ENCODE peak calls at places on chromosome 16, in six cellular contexts. One of them, this sample, is unnamed.

GRCh38 chr16:76265434-76266045 is 11.7 kb upstream of the CNTNAP4 start:
- DNase-seq in stimulated activated CD8-positive, alpha-beta memory T cell treated with anti-CD3 and anti-CD28 coated beads, Interleukin-2, amount 100 ng/mL, for 48 hours: no peak
- DNase-seq in cerebellum: no peak
- DNase-seq in amygdala: no peak
- DNase-seq in stimulated activated CD4-positive, alpha-beta T cell treated with anti-CD3 and anti-CD28 coated beads, Interleukin-1b, Interleukin-23, amount 100 ng/mL, for 1 hour: no peak
- DNase-seq in cortex of kidney: no peak
- DNase-seq in this sample: peak; percentile 0

GRCh38 chr16:6884002-6884401 is 448.6 kb upstream of the RBFOX1 start:
- DNase-seq in cortex of kidney: no peak
- DNase-seq in stimulated activated CD8-positive, alpha-beta memory T cell treated with anti-CD3 and anti-CD28 coated beads, Interleukin-2, amount 100 ng/mL, for 48 hours: no peak
- DNase-seq in cerebellum: peak; percentile 59
- DNase-seq in stimulated activated CD4-positive, alpha-beta T cell treated with anti-CD3 and anti-CD28 coated beads, Interleukin-1b, Interleukin-23, amount 100 ng/mL, for 1 hour: no peak
- DNase-seq in amygdala: no peak
- DNase-seq in this sample: no peak

GRCh38 chr16:9033125-9033830 is 58.2 kb upstream of the HAPSTR1 start:
- DNase-seq in stimulated activated CD4-positive, alpha-beta T cell treated with anti-CD3 and anti-CD28 coated beads, Interleukin-1b, Interleukin-23, amount 100 ng/mL, for 1 hour: no peak
- DNase-seq in stimulated activated CD8-positive, alpha-beta memory T cell treated with anti-CD3 and anti-CD28 coated beads, Interleukin-2, amount 100 ng/mL, for 48 hours: no peak
- DNase-seq in amygdala: no peak
- DNase-seq in cerebellum: peak; percentile 41
- DNase-seq in cortex of kidney: no peak
- DNase-seq in this sample: peak; percentile 69

GRCh38 chr16:57412584-57412983 is 8.0 kb downstream of the CCL17 start:
- DNase-seq in stimulated activated CD8-positive, alpha-beta memory T cell treated with anti-CD3 and anti-CD28 coated beads, Interleukin-2, amount 100 ng/mL, for 48 hours: no peak
- DNase-seq in cerebellum: no peak
- DNase-seq in amygdala: no peak
- DNase-seq in cortex of kidney: no peak
- DNase-seq in stimulated activated CD4-positive, alpha-beta T cell treated with anti-CD3 and anti-CD28 coated beads, Interleukin-1b, Interleukin-23, amount 100 ng/mL, for 1 hour: no peak
- DNase-seq in this sample: no peak

GRCh38 chr16:67170168-67170947 is at the start of gene NOL3:
- DNase-seq in cortex of kidney: no peak
- DNase-seq in stimulated activated CD4-positive, alpha-beta T cell treated with anti-CD3 and anti-CD28 coated beads, Interleukin-1b, Interleukin-23, amount 100 ng/mL, for 1 hour: no peak
- DNase-seq in cerebellum: no peak
- DNase-seq in stimulated activated CD8-positive, alpha-beta memory T cell treated with anti-CD3 and anti-CD28 coated beads, Interleukin-2, amount 100 ng/mL, for 48 hours: no peak
- DNase-seq in amygdala: no peak
- DNase-seq in this sample: peak; percentile 89

GRCh38 chr16:84055366-84055765 is 12.8 kb upstream of the SLC38A8 start:
- DNase-seq in amygdala: no peak
- DNase-seq in cerebellum: no peak
- DNase-seq in cortex of kidney: no peak
- DNase-seq in stimulated activated CD4-positive, alpha-beta T cell treated with anti-CD3 and anti-CD28 coated beads, Interleukin-1b, Interleukin-23, amount 100 ng/mL, for 1 hour: no peak
- DNase-seq in stimulated activated CD8-positive, alpha-beta memory T cell treated with anti-CD3 and anti-CD28 coated beads, Interleukin-2, amount 100 ng/mL, for 48 hours: no peak
- DNase-seq in this sample: peak; percentile 4

GRCh38 chr16:12766853-12767252 is 36.8 kb downstream of the CPPED1 start:
- DNase-seq in cortex of kidney: no peak
- DNase-seq in amygdala: no peak
- DNase-seq in stimulated activated CD8-positive, alpha-beta memory T cell treated with anti-CD3 and anti-CD28 coated beads, Interleukin-2, amount 100 ng/mL, for 48 hours: no peak
- DNase-seq in cerebellum: no peak
- DNase-seq in stimulated activated CD4-positive, alpha-beta T cell treated with anti-CD3 and anti-CD28 coated beads, Interleukin-1b, Interleukin-23, amount 100 ng/mL, for 1 hour: no peak
- DNase-seq in this sample: no peak

GRCh38 chr16:2470603-2471015 is 488 bp upstream of the NTN3 start:
- DNase-seq in amygdala: no peak
- DNase-seq in stimulated activated CD8-positive, alpha-beta memory T cell treated with anti-CD3 and anti-CD28 coated beads, Interleukin-2, amount 100 ng/mL, for 48 hours: no peak
- DNase-seq in stimulated activated CD4-positive, alpha-beta T cell treated with anti-CD3 and anti-CD28 coated beads, Interleukin-1b, Interleukin-23, amount 100 ng/mL, for 1 hour: no peak
- DNase-seq in cortex of kidney: no peak
- DNase-seq in cerebellum: no peak
- DNase-seq in this sample: no peak

GRCh38 chr16:2429771-2430663 is 770 bp downstream of the CCNF start:
- DNase-seq in stimulated activated CD4-positive, alpha-beta T cell treated with anti-CD3 and anti-CD28 coated beads, Interleukin-1b, Interleukin-23, amount 100 ng/mL, for 1 hour: no peak
- DNase-seq in stimulated activated CD8-positive, alpha-beta memory T cell treated with anti-CD3 and anti-CD28 coated beads, Interleukin-2, amount 100 ng/mL, for 48 hours: no peak
- DNase-seq in amygdala: no peak
- DNase-seq in cerebellum: peak; percentile 53
- DNase-seq in cortex of kidney: no peak
- DNase-seq in this sample: peak; percentile 36

GRCh38 chr16:52086901-52087300 is 460.0 kb downstream of the TOX3 start:
- DNase-seq in amygdala: no peak
- DNase-seq in cerebellum: no peak
- DNase-seq in cortex of kidney: no peak
- DNase-seq in stimulated activated CD4-positive, alpha-beta T cell treated with anti-CD3 and anti-CD28 coated beads, Interleukin-1b, Interleukin-23, amount 100 ng/mL, for 1 hour: no peak
- DNase-seq in stimulated activated CD8-positive, alpha-beta memory T cell treated with anti-CD3 and anti-CD28 coated beads, Interleukin-2, amount 100 ng/mL, for 48 hours: no peak
- DNase-seq in this sample: no peak

GRCh38 chr16:83898463-83899271 is at the start of gene MLYCD:
- DNase-seq in cerebellum: peak; percentile 94
- DNase-seq in stimulated activated CD4-positive, alpha-beta T cell treated with anti-CD3 and anti-CD28 coated beads, Interleukin-1b, Interleukin-23, amount 100 ng/mL, for 1 hour: peak; percentile 30
- DNase-seq in cortex of kidney: peak; percentile 29
- DNase-seq in amygdala: peak; percentile 72
- DNase-seq in stimulated activated CD8-positive, alpha-beta memory T cell treated with anti-CD3 and anti-CD28 coated beads, Interleukin-2, amount 100 ng/mL, for 48 hours: peak; percentile 63
- DNase-seq in this sample: peak; percentile 66

GRCh38 chr16:84841787-84842300 is 22.1 kb downstream of the CRISPLD2 start:
- DNase-seq in stimulated activated CD8-positive, alpha-beta memory T cell treated with anti-CD3 and anti-CD28 coated beads, Interleukin-2, amount 100 ng/mL, for 48 hours: no peak
- DNase-seq in cerebellum: no peak
- DNase-seq in stimulated activated CD4-positive, alpha-beta T cell treated with anti-CD3 and anti-CD28 coated beads, Interleukin-1b, Interleukin-23, amount 100 ng/mL, for 1 hour: no peak
- DNase-seq in amygdala: no peak
- DNase-seq in cortex of kidney: no peak
- DNase-seq in this sample: no peak

GRCh38 chr16:87608400-87608985 is 6.2 kb downstream of the JPH3 start:
- DNase-seq in amygdala: no peak
- DNase-seq in cerebellum: no peak
- DNase-seq in stimulated activated CD8-positive, alpha-beta memory T cell treated with anti-CD3 and anti-CD28 coated beads, Interleukin-2, amount 100 ng/mL, for 48 hours: peak; percentile 30
- DNase-seq in stimulated activated CD4-positive, alpha-beta T cell treated with anti-CD3 and anti-CD28 coated beads, Interleukin-1b, Interleukin-23, amount 100 ng/mL, for 1 hour: no peak
- DNase-seq in cortex of kidney: no peak
- DNase-seq in this sample: peak; percentile 60

GRCh38 chr16:75265911-75266701 is 14.7 kb upstream of the BCAR1 start:
- DNase-seq in stimulated activated CD4-positive, alpha-beta T cell treated with anti-CD3 and anti-CD28 coated beads, Interleukin-1b, Interleukin-23, amount 100 ng/mL, for 1 hour: no peak
- DNase-seq in cerebellum: peak; percentile 94
- DNase-seq in amygdala: peak; percentile 56
- DNase-seq in cortex of kidney: no peak
- DNase-seq in stimulated activated CD8-positive, alpha-beta memory T cell treated with anti-CD3 and anti-CD28 coated beads, Interleukin-2, amount 100 ng/mL, for 48 hours: no peak
- DNase-seq in this sample: no peak

GRCh38 chr16:11896776-11897175 is 19.0 kb downstream of the GSPT1 start:
- DNase-seq in cortex of kidney: no peak
- DNase-seq in amygdala: no peak
- DNase-seq in cerebellum: no peak
- DNase-seq in stimulated activated CD4-positive, alpha-beta T cell treated with anti-CD3 and anti-CD28 coated beads, Interleukin-1b, Interleukin-23, amount 100 ng/mL, for 1 hour: no peak
- DNase-seq in stimulated activated CD8-positive, alpha-beta memory T cell treated with anti-CD3 and anti-CD28 coated beads, Interleukin-2, amount 100 ng/mL, for 48 hours: no peak
- DNase-seq in this sample: peak; percentile 83

GRCh38 chr16:88118376-88118775 is 167.1 kb downstream of the BANP start:
- DNase-seq in cerebellum: no peak
- DNase-seq in cortex of kidney: no peak
- DNase-seq in amygdala: no peak
- DNase-seq in stimulated activated CD4-positive, alpha-beta T cell treated with anti-CD3 and anti-CD28 coated beads, Interleukin-1b, Interleukin-23, amount 100 ng/mL, for 1 hour: no peak
- DNase-seq in stimulated activated CD8-positive, alpha-beta memory T cell treated with anti-CD3 and anti-CD28 coated beads, Interleukin-2, amount 100 ng/mL, for 48 hours: no peak
- DNase-seq in this sample: no peak

GRCh38 chr16:85902366-85903155 is 3.6 kb downstream of the IRF8 start:
- DNase-seq in stimulated activated CD4-positive, alpha-beta T cell treated with anti-CD3 and anti-CD28 coated beads, Interleukin-1b, Interleukin-23, amount 100 ng/mL, for 1 hour: peak; percentile 9
- DNase-seq in stimulated activated CD8-positive, alpha-beta memory T cell treated with anti-CD3 and anti-CD28 coated beads, Interleukin-2, amount 100 ng/mL, for 48 hours: peak; percentile 58
- DNase-seq in cerebellum: peak; percentile 26
- DNase-seq in amygdala: no peak
- DNase-seq in cortex of kidney: no peak
- DNase-seq in this sample: no peak

GRCh38 chr16:70481929-70482536 is 27.6 kb downstream of the FCSK start:
- DNase-seq in cortex of kidney: no peak
- DNase-seq in cerebellum: no peak
- DNase-seq in amygdala: no peak
- DNase-seq in stimulated activated CD8-positive, alpha-beta memory T cell treated with anti-CD3 and anti-CD28 coated beads, Interleukin-2, amount 100 ng/mL, for 48 hours: no peak
- DNase-seq in stimulated activated CD4-positive, alpha-beta T cell treated with anti-CD3 and anti-CD28 coated beads, Interleukin-1b, Interleukin-23, amount 100 ng/mL, for 1 hour: no peak
- DNase-seq in this sample: peak; percentile 63

GRCh38 chr16:68711421-68712139 is 25.5 kb upstream of the CDH1 start:
- DNase-seq in amygdala: no peak
- DNase-seq in cortex of kidney: no peak
- DNase-seq in stimulated activated CD8-positive, alpha-beta memory T cell treated with anti-CD3 and anti-CD28 coated beads, Interleukin-2, amount 100 ng/mL, for 48 hours: no peak
- DNase-seq in cerebellum: no peak
- DNase-seq in stimulated activated CD4-positive, alpha-beta T cell treated with anti-CD3 and anti-CD28 coated beads, Interleukin-1b, Interleukin-23, amount 100 ng/mL, for 1 hour: no peak
- DNase-seq in this sample: no peak

GRCh38 chr16:90031931-90032663 is 12.8 kb upstream of the DBNDD1 start:
- DNase-seq in stimulated activated CD4-positive, alpha-beta T cell treated with anti-CD3 and anti-CD28 coated beads, Interleukin-1b, Interleukin-23, amount 100 ng/mL, for 1 hour: no peak
- DNase-seq in cortex of kidney: no peak
- DNase-seq in cerebellum: no peak
- DNase-seq in stimulated activated CD8-positive, alpha-beta memory T cell treated with anti-CD3 and anti-CD28 coated beads, Interleukin-2, amount 100 ng/mL, for 48 hours: no peak
- DNase-seq in amygdala: no peak
- DNase-seq in this sample: peak; percentile 70

GRCh38 chr16:12078405-12079245 is 102.1 kb downstream of the SNX29 start:
- DNase-seq in stimulated activated CD4-positive, alpha-beta T cell treated with anti-CD3 and anti-CD28 coated beads, Interleukin-1b, Interleukin-23, amount 100 ng/mL, for 1 hour: no peak
- DNase-seq in stimulated activated CD8-positive, alpha-beta memory T cell treated with anti-CD3 and anti-CD28 coated beads, Interleukin-2, amount 100 ng/mL, for 48 hours: no peak
- DNase-seq in cortex of kidney: no peak
- DNase-seq in amygdala: no peak
- DNase-seq in cerebellum: no peak
- DNase-seq in this sample: no peak

GRCh38 chr16:29925805-29926674 is at the start of gene KCTD13:
- DNase-seq in stimulated activated CD4-positive, alpha-beta T cell treated with anti-CD3 and anti-CD28 coated beads, Interleukin-1b, Interleukin-23, amount 100 ng/mL, for 1 hour: peak; percentile 76
- DNase-seq in stimulated activated CD8-positive, alpha-beta memory T cell treated with anti-CD3 and anti-CD28 coated beads, Interleukin-2, amount 100 ng/mL, for 48 hours: peak; percentile 83
- DNase-seq in cortex of kidney: peak; percentile 60
- DNase-seq in cerebellum: peak; percentile 95
- DNase-seq in amygdala: peak; percentile 81
- DNase-seq in this sample: peak; percentile 70

GRCh38 chr16:8867483-8868271 is 1.1 kb downstream of the CARHSP1 start:
- DNase-seq in cortex of kidney: no peak
- DNase-seq in stimulated activated CD4-positive, alpha-beta T cell treated with anti-CD3 and anti-CD28 coated beads, Interleukin-1b, Interleukin-23, amount 100 ng/mL, for 1 hour: no peak
- DNase-seq in stimulated activated CD8-positive, alpha-beta memory T cell treated with anti-CD3 and anti-CD28 coated beads, Interleukin-2, amount 100 ng/mL, for 48 hours: no peak
- DNase-seq in cerebellum: no peak
- DNase-seq in amygdala: no peak
- DNase-seq in this sample: no peak

GRCh38 chr16:88068476-88069396 is 117.5 kb downstream of the BANP start:
- DNase-seq in cortex of kidney: no peak
- DNase-seq in stimulated activated CD4-positive, alpha-beta T cell treated with anti-CD3 and anti-CD28 coated beads, Interleukin-1b, Interleukin-23, amount 100 ng/mL, for 1 hour: no peak
- DNase-seq in stimulated activated CD8-positive, alpha-beta memory T cell treated with anti-CD3 and anti-CD28 coated beads, Interleukin-2, amount 100 ng/mL, for 48 hours: no peak
- DNase-seq in cerebellum: no peak
- DNase-seq in amygdala: no peak
- DNase-seq in this sample: no peak

GRCh38 chr16:5560084-5560483 is 462.5 kb upstream of the EEF2KMT start:
- DNase-seq in stimulated activated CD4-positive, alpha-beta T cell treated with anti-CD3 and anti-CD28 coated beads, Interleukin-1b, Interleukin-23, amount 100 ng/mL, for 1 hour: no peak
- DNase-seq in amygdala: no peak
- DNase-seq in cerebellum: no peak
- DNase-seq in stimulated activated CD8-positive, alpha-beta memory T cell treated with anti-CD3 and anti-CD28 coated beads, Interleukin-2, amount 100 ng/mL, for 48 hours: no peak
- DNase-seq in cortex of kidney: no peak
- DNase-seq in this sample: no peak

GRCh38 chr16:83549836-83550569 is 257.8 kb upstream of the HSBP1 start:
- DNase-seq in amygdala: no peak
- DNase-seq in stimulated activated CD4-positive, alpha-beta T cell treated with anti-CD3 and anti-CD28 coated beads, Interleukin-1b, Interleukin-23, amount 100 ng/mL, for 1 hour: no peak
- DNase-seq in cerebellum: no peak
- DNase-seq in stimulated activated CD8-positive, alpha-beta memory T cell treated with anti-CD3 and anti-CD28 coated beads, Interleukin-2, amount 100 ng/mL, for 48 hours: no peak
- DNase-seq in cortex of kidney: no peak
- DNase-seq in this sample: no peak

GRCh38 chr16:87806608-87807546 is 41.1 kb upstream of the KLHDC4 start:
- DNase-seq in cortex of kidney: no peak
- DNase-seq in amygdala: no peak
- DNase-seq in stimulated activated CD8-positive, alpha-beta memory T cell treated with anti-CD3 and anti-CD28 coated beads, Interleukin-2, amount 100 ng/mL, for 48 hours: no peak
- DNase-seq in stimulated activated CD4-positive, alpha-beta T cell treated with anti-CD3 and anti-CD28 coated beads, Interleukin-1b, Interleukin-23, amount 100 ng/mL, for 1 hour: no peak
- DNase-seq in cerebellum: peak; percentile 76
- DNase-seq in this sample: peak; percentile 90